ENCODE peak calls at places on chromosome 10, in five cellular contexts. One of them, this sample, is unnamed.
A peak's percentile ranks its signal among the peaks of the same experiment; 100 is the strongest.

GRCh38 chr10:7529638-7530037 is 118.8 kb upstream of the SFMBT2 start:
- DNase-seq in A549: peak; percentile 13
- DNase-seq in CD8-positive, alpha-beta T cell: no peak
- DNase-seq in small intestine: no peak
- DNase-seq in tibial artery: no peak
- DNase-seq in this sample: no peak

GRCh38 chr10:102090772-102091171 is 25.6 kb downstream of the HPS6 start:
- DNase-seq in tibial artery: no peak
- DNase-seq in small intestine: no peak
- DNase-seq in A549: no peak
- DNase-seq in CD8-positive, alpha-beta T cell: no peak
- DNase-seq in this sample: no peak

GRCh38 chr10:130901311-130902165 is 410.0 kb downstream of the TCERG1L start:
- DNase-seq in CD8-positive, alpha-beta T cell: no peak
- DNase-seq in small intestine: no peak
- DNase-seq in A549: no peak
- DNase-seq in tibial artery: no peak
- DNase-seq in this sample: no peak

GRCh38 chr10:118840071-118840775 is 85.5 kb upstream of the CACUL1 start:
- DNase-seq in tibial artery: no peak
- DNase-seq in A549: no peak
- DNase-seq in CD8-positive, alpha-beta T cell: no peak
- DNase-seq in small intestine: peak; percentile 9
- DNase-seq in this sample: no peak

GRCh38 chr10:5975641-5976473 is 1.5 kb downstream of the IL15RA start:
- DNase-seq in CD8-positive, alpha-beta T cell: peak; percentile 41
- DNase-seq in small intestine: peak; percentile 69
- DNase-seq in A549: no peak
- DNase-seq in tibial artery: peak; percentile 77
- DNase-seq in this sample: no peak

GRCh38 chr10:61964949-61965693 is 63.6 kb downstream of the ARID5B start:
- DNase-seq in CD8-positive, alpha-beta T cell: no peak
- DNase-seq in small intestine: peak; percentile 77
- DNase-seq in A549: no peak
- DNase-seq in tibial artery: no peak
- DNase-seq in this sample: no peak

GRCh38 chr10:133090101-133090500 is 2.4 kb downstream of the ADGRA1 start:
- DNase-seq in tibial artery: no peak
- DNase-seq in small intestine: no peak
- DNase-seq in CD8-positive, alpha-beta T cell: no peak
- DNase-seq in A549: no peak
- DNase-seq in this sample: peak; percentile 61

GRCh38 chr10:53737132-53737531 is 964.5 kb upstream of the MBL2 start:
- DNase-seq in CD8-positive, alpha-beta T cell: no peak
- DNase-seq in tibial artery: no peak
- DNase-seq in small intestine: no peak
- DNase-seq in A549: no peak
- DNase-seq in this sample: no peak

GRCh38 chr10:102819054-102819453 is 18.2 kb downstream of the CYP17A1 start:
- DNase-seq in small intestine: no peak
- DNase-seq in A549: no peak
- DNase-seq in tibial artery: peak; percentile 73
- DNase-seq in CD8-positive, alpha-beta T cell: no peak
- DNase-seq in this sample: peak; percentile 77

GRCh38 chr10:69213601-69214311 is 6.4 kb upstream of the HKDC1 start:
- DNase-seq in CD8-positive, alpha-beta T cell: no peak
- DNase-seq in small intestine: peak; percentile 21
- DNase-seq in tibial artery: no peak
- DNase-seq in A549: no peak
- DNase-seq in this sample: no peak

GRCh38 chr10:71397340-71398212 is 856 bp downstream of the CDH23 start:
- DNase-seq in tibial artery: no peak
- DNase-seq in small intestine: no peak
- DNase-seq in CD8-positive, alpha-beta T cell: no peak
- DNase-seq in A549: no peak
- DNase-seq in this sample: no peak

GRCh38 chr10:5565671-5566581 is 41.2 kb downstream of the CALML3 start:
- DNase-seq in small intestine: no peak
- DNase-seq in A549: no peak
- DNase-seq in CD8-positive, alpha-beta T cell: no peak
- DNase-seq in tibial artery: no peak
- DNase-seq in this sample: no peak

GRCh38 chr10:117268907-117269306 is 28.0 kb downstream of the SLC18A2 start:
- DNase-seq in tibial artery: no peak
- DNase-seq in small intestine: no peak
- DNase-seq in A549: no peak
- DNase-seq in CD8-positive, alpha-beta T cell: no peak
- DNase-seq in this sample: no peak

GRCh38 chr10:126908225-126908624 is 3.0 kb downstream of the DOCK1 start:
- DNase-seq in CD8-positive, alpha-beta T cell: no peak
- DNase-seq in A549: no peak
- DNase-seq in tibial artery: no peak
- DNase-seq in small intestine: no peak
- DNase-seq in this sample: no peak

GRCh38 chr10:126904807-126905686 is at the start of gene DOCK1:
- DNase-seq in CD8-positive, alpha-beta T cell: no peak
- DNase-seq in small intestine: peak; percentile 70
- DNase-seq in tibial artery: peak; percentile 71
- DNase-seq in A549: peak; percentile 82
- DNase-seq in this sample: peak; percentile 71

GRCh38 chr10:126905776-126906703 is 812 bp downstream of the DOCK1 start:
- DNase-seq in A549: peak; percentile 36
- DNase-seq in tibial artery: peak; percentile 32
- DNase-seq in small intestine: peak; percentile 25
- DNase-seq in CD8-positive, alpha-beta T cell: no peak
- DNase-seq in this sample: no peak

GRCh38 chr10:126907423-126907970 is 2.3 kb downstream of the DOCK1 start:
- DNase-seq in A549: no peak
- DNase-seq in small intestine: no peak
- DNase-seq in tibial artery: no peak
- DNase-seq in CD8-positive, alpha-beta T cell: no peak
- DNase-seq in this sample: no peak

GRCh38 chr10:126906704-126907422 is 1.6 kb downstream of the DOCK1 start:
- DNase-seq in A549: no peak
- DNase-seq in tibial artery: no peak
- DNase-seq in CD8-positive, alpha-beta T cell: no peak
- DNase-seq in small intestine: no peak
- DNase-seq in this sample: no peak
- H3K27ac ChIP-seq in A549: peak overlapping the region; percentile 86
- H3K27ac ChIP-seq in tibial artery: peak overlapping the region; percentile 85
- H3K27ac ChIP-seq in CD8-positive, alpha-beta T cell: no peak overlapping the region
- H3K27ac ChIP-seq in small intestine: no peak overlapping the region
- H3K27ac ChIP-seq in this sample: no peak overlapping the region

GRCh38 chr10:105921348-105921747 is 1243.2 kb downstream of the SORCS1 start:
- DNase-seq in A549: no peak
- DNase-seq in small intestine: no peak
- DNase-seq in CD8-positive, alpha-beta T cell: no peak
- DNase-seq in tibial artery: no peak
- DNase-seq in this sample: no peak

DNA sequence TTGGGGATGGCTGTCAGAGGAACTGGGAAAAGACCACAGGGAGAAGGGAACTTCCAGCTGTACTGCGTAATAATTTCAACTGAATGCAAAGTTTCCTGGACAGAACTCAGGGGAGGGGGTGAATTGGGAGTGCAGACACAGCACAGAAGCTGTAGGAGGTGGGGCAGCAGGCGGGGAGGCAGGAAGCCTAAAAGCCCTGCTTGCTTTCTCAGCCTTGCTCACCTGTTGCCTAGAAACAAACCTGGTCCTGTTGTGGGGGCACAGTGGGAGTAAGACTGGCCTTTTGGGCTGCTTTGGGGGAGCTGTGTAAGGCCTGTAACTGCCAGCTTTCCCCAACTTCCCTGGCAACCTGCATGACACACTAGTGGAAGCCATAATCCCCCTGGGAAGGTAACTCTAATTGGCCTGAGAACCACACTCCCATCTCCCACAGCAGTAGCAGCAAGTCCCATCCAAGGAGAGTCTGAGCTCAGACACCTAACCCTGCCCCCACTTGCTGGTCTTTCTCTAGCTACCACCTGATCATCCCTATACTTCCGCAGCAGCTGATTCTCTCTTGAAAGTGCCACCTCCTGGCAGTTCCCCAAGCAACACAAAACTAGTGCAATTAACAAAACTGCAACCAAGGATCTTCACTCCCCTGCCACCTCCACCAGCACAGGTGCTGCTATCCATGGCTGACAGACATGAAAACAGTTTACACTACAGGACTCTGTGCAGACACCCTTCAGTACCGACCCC is 1239.3 kb downstream of the SORCS1 start:
- DNase-seq in A549: no peak
- DNase-seq in small intestine: no peak
- DNase-seq in tibial artery: no peak
- DNase-seq in CD8-positive, alpha-beta T cell: no peak
- DNase-seq in this sample: no peak
- H3K9me3 ChIP-seq in A549: no peaks in the 10 kb centered on the region
- H3K9me3 ChIP-seq in small intestine: no peaks in the 10 kb centered on the region
- H3K9me3 ChIP-seq in tibial artery: no peaks in the 10 kb centered on the region
- H3K9me3 ChIP-seq in CD8-positive, alpha-beta T cell: no peaks in the 10 kb centered on the region
- H3K9me3 ChIP-seq in this sample: no peaks in the 10 kb centered on the region

GRCh38 chr10:13837966-13838365 is 251.2 kb downstream of the PRPF18 start:
- DNase-seq in tibial artery: no peak
- DNase-seq in small intestine: no peak
- DNase-seq in A549: no peak
- DNase-seq in CD8-positive, alpha-beta T cell: no peak
- DNase-seq in this sample: no peak

GRCh38 chr10:13830385-13830784 is 243.6 kb downstream of the PRPF18 start:
- DNase-seq in A549: no peak
- DNase-seq in tibial artery: no peak
- DNase-seq in small intestine: no peak
- DNase-seq in CD8-positive, alpha-beta T cell: no peak
- DNase-seq in this sample: no peak

GRCh38 chr10:13839030-13839429 is 252.3 kb downstream of the PRPF18 start:
- DNase-seq in A549: no peak
- DNase-seq in tibial artery: no peak
- DNase-seq in CD8-positive, alpha-beta T cell: no peak
- DNase-seq in small intestine: no peak
- DNase-seq in this sample: no peak

GRCh38 chr10:13831711-13832110 is 244.9 kb downstream of the PRPF18 start:
- DNase-seq in A549: no peak
- DNase-seq in tibial artery: no peak
- DNase-seq in small intestine: no peak
- DNase-seq in CD8-positive, alpha-beta T cell: no peak
- DNase-seq in this sample: no peak

DNA sequence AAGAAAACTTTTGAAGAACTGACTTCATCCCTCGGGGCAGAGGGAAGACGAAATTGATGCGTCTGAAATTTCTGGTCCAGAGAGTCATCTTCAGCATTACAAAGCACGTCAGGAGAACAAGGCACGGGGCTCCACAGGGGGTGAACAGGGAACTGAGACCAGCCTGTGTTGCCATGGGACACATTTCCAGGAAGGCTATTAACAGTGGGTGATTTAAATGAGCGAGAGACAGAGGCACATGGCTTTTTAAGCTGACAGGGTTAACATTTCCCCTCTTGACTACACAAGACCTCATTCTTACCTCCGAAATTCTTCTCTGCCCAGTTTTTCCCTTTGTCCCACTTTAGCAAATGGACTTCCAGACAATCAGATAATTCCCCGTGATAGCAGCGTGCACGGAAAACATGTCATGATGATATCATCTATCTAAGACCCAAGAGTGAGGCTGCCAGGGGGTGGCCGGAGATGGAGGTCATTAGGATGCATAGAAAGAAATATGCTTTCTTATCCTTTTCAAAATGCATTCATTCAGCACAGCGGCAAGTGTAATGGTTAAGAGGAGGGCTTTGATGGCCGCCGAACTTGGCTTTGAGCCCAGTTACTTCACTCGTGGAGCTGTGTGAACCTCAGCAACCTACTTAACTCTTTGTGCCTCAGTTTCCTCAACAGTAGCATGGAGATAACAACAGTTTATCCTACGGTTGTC is 248.0 kb downstream of the PRPF18 start:
- DNase-seq in A549: no peak
- DNase-seq in small intestine: no peak
- DNase-seq in CD8-positive, alpha-beta T cell: no peak
- DNase-seq in tibial artery: peak; percentile 49
- DNase-seq in this sample: no peak
- H3K27ac ChIP-seq in A549: no peak overlapping the region
- H3K27ac ChIP-seq in small intestine: no peak overlapping the region
- H3K27ac ChIP-seq in CD8-positive, alpha-beta T cell: no peak overlapping the region
- H3K27ac ChIP-seq in tibial artery: peak overlapping the region; percentile 82
- H3K27ac ChIP-seq in this sample: peak overlapping the region; percentile 18

DNA sequence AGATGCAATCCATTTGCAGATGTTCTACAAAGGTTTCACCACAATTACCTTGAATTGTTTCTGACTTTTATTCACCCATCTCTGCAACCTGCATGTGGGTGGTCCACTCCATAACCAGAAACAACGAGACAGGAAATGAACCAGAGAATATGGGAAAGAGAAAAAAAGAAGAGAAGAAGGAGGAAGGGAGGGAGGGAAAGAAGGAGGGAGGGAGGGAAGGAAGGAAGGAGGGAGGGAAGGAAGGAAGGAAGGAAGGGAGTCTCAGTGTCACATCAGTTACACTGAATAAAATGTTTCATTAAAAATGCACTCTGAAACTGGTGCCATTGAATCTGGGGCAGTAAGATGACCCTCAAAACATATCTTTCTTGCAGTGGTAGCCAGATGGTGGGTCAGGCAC is 301.3 kb upstream of the MGMT start:
- DNase-seq in small intestine: no peak
- DNase-seq in CD8-positive, alpha-beta T cell: no peak
- DNase-seq in A549: no peak
- DNase-seq in tibial artery: no peak
- DNase-seq in this sample: no peak
- H3K9me3 ChIP-seq in small intestine: no peaks in the 10 kb centered on the region
- H3K9me3 ChIP-seq in CD8-positive, alpha-beta T cell: no peaks in the 10 kb centered on the region
- H3K9me3 ChIP-seq in A549: no peaks in the 10 kb centered on the region
- H3K9me3 ChIP-seq in tibial artery: no peaks in the 10 kb centered on the region
- H3K9me3 ChIP-seq in this sample: no peaks in the 10 kb centered on the region

GRCh38 chr10:21726601-21727295 is 192.7 kb downstream of the MLLT10 start:
- DNase-seq in tibial artery: no peak
- DNase-seq in small intestine: no peak
- DNase-seq in CD8-positive, alpha-beta T cell: no peak
- DNase-seq in A549: no peak
- DNase-seq in this sample: no peak

GRCh38 chr10:21724020-21724589 is 190.1 kb downstream of the MLLT10 start:
- DNase-seq in A549: no peak
- DNase-seq in CD8-positive, alpha-beta T cell: no peak
- DNase-seq in tibial artery: no peak
- DNase-seq in small intestine: no peak
- DNase-seq in this sample: no peak

GRCh38 chr10:21722209-21722608 is 188.2 kb downstream of the MLLT10 start:
- DNase-seq in CD8-positive, alpha-beta T cell: no peak
- DNase-seq in tibial artery: no peak
- DNase-seq in A549: no peak
- DNase-seq in small intestine: no peak
- DNase-seq in this sample: no peak

GRCh38 chr10:21727452-21728168 is 193.6 kb downstream of the MLLT10 start:
- DNase-seq in small intestine: peak; percentile 51
- DNase-seq in CD8-positive, alpha-beta T cell: no peak
- DNase-seq in A549: no peak
- DNase-seq in tibial artery: no peak
- DNase-seq in this sample: no peak

GRCh38 chr10:21724695-21725371 is 190.8 kb downstream of the MLLT10 start:
- DNase-seq in A549: peak; percentile 49
- DNase-seq in CD8-positive, alpha-beta T cell: peak; percentile 41
- DNase-seq in small intestine: peak; percentile 98
- DNase-seq in tibial artery: peak; percentile 93
- DNase-seq in this sample: no peak
- H3K27ac ChIP-seq in A549: no peak overlapping the region
- H3K27ac ChIP-seq in CD8-positive, alpha-beta T cell: no peak overlapping the region
- H3K27ac ChIP-seq in small intestine: peak overlapping the region; percentile 48
- H3K27ac ChIP-seq in tibial artery: no peak overlapping the region
- H3K27ac ChIP-seq in this sample: no peak overlapping the region

This sample was measured in left lung.